ENCODE peak calls at places on chromosomes 12 and 14, in ten cellular contexts. C is tibial nerve, U is HCT116, M is stomach, N is esophagus squamous epithelium, E is breast epithelium, B is right lobe of liver, S is A549, V is heart left ventricle, F is transverse colon. D is an unnamed sample. For H3K4me1, the result is how much of the 10 kb centered on the place peaks cover.

GRCh38 chr14:83556065-83556464 is 1973.9 kb upstream of the FLRT2 start:
- DNase-seq in B (no peak), F (no peak), M (no peak), C (no peak), E (no peak), V (no peak), S (no peak), U (no peak), N (no peak), D (no peak)

GRCh38 chr12:104929926-104930325 is 28.2 kb downstream of the SLC41A2 start:
- DNase-seq in F (no peak), M (no peak), C (no peak), V (no peak), U (no peak), E (no peak), N (no peak), S (no peak), B (no peak), D (no peak)

GRCh38 chr14:99254391-99255009 is 17.5 kb downstream of the BCL11B start:
- DNase-seq in B (no peak), F (no peak), M (no peak), S (no peak), V (no peak), U (no peak), N (no peak), C (no peak), E (no peak), D (no peak)

GRCh38 chr12:132133952-132134652 is 10.0 kb downstream of the DDX51 start:
- DNase-seq in M (no peak), N (no peak), S (peak), U (no peak), C (no peak), F (no peak), E (no peak), B (peak), V (no peak), D (no peak)

GRCh38 chr12:69648476-69648875 is 37.8 kb upstream of the LRRC10 start:
- DNase-seq in S (peak), E (no peak), C (no peak), N (no peak), U (no peak), M (no peak), B (no peak), F (no peak), V (no peak), D (no peak)

GRCh38 chr14:54840798-54841197 is 61.8 kb downstream of the GCH1 start:
- DNase-seq in V (no peak), C (no peak), B (no peak), S (no peak), U (no peak), N (no peak), E (no peak), M (no peak), F (no peak), D (no peak)

GRCh38 chr14:23147676-23148075 is 28.6 kb upstream of the CEBPE start:
- DNase-seq in U (no peak), S (peak), B (no peak), M (peak), N (no peak), V (peak), E (no peak), F (no peak), C (no peak), D (peak)

GRCh38 chr14:20630340-20631022 is 11.0 kb downstream of the OR6S1 start:
- DNase-seq in C (no peak), V (no peak), B (no peak), E (no peak), U (peak), M (no peak), N (no peak), S (peak), F (peak), D (no peak)

GRCh38 chr12:115035536-115036107 is 351.6 kb upstream of the TBX3 start:
- DNase-seq in E (no peak), V (no peak), N (no peak), B (peak), U (no peak), S (no peak), M (no peak), C (no peak), F (no peak), D (peak)

GRCh38 chr12:123497065-123497464 is 36.5 kb downstream of the RILPL1 start:
- DNase-seq in V (no peak), S (no peak), F (no peak), C (no peak), N (no peak), B (no peak), E (no peak), M (no peak), U (no peak), D (no peak)

GRCh38 chr12:70292017-70292776 is 49.0 kb downstream of the CNOT2 start:
- DNase-seq in F (no peak), E (no peak), V (no peak), N (no peak), C (no peak), U (no peak), B (no peak), S (no peak), M (no peak), D (no peak)

GRCh38 chr12:108337235-108338223 is 1.6 kb downstream of the CMKLR1 start:
- DNase-seq in N (no peak), V (no peak), F (no peak), S (peak), B (no peak), M (no peak), U (peak), C (no peak), E (no peak), D (no peak)
- TF ChIP-seq CTCF in N (no peak), V (peak), F (peak), S (peak), B (peak), M (peak), U (peak), C (peak), E (peak), D (no peak)

GRCh38 chr12:108269224-108269623 is 69.9 kb downstream of the CMKLR1 start:
- DNase-seq in E (no peak), U (no peak), V (no peak), M (no peak), C (no peak), N (no peak), F (no peak), B (no peak), S (no peak), D (no peak)

GRCh38 chr12:108268397-108268796 is 70.7 kb downstream of the CMKLR1 start:
- DNase-seq in E (no peak), N (no peak), B (no peak), V (no peak), U (no peak), F (no peak), M (no peak), S (no peak), C (no peak), D (no peak)

GRCh38 chr12:108267449-108267848 is 71.7 kb downstream of the CMKLR1 start:
- DNase-seq in E (no peak), N (no peak), F (no peak), S (no peak), M (no peak), B (no peak), U (no peak), C (no peak), V (no peak), D (no peak)

GRCh38 chr12:108266131-108266530 is 73.0 kb downstream of the CMKLR1 start:
- DNase-seq in S (no peak), C (no peak), U (no peak), V (no peak), M (no peak), E (no peak), F (no peak), B (no peak), N (no peak), D (no peak)

DNA sequence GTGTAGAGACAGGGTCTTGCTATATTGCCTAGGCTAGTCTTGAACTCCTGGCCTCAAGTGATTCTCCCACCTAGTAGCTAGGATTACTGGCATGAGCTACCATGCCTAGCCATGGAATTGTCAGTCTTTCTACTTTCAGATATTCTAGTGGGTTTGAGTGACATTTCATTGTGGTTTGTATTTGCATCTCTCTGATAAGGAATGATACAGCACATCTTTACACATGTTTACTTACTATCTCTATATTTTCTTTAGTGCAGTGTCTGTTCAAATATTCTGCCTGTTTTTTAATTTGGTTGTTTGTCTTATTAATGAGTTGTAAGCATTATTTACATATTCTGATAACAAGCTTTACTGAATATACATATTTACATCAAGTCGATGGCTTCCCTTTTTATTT is 73.6 kb downstream of the CMKLR1 start:
- DNase-seq in B (no peak), M (no peak), E (no peak), F (no peak), V (no peak), C (no peak), U (no peak), N (no peak), S (no peak), D (no peak)
- TF ChIP-seq POLR2A in B (no peak), M (no peak), E (no peak), F (no peak), V (no peak), C (no peak), U (no peak), N (no peak), S (no peak), D (no peak)

GRCh38 chr14:101813833-101814232 is 52.3 kb downstream of the PPP2R5C start:
- DNase-seq in M (no peak), V (no peak), E (no peak), B (no peak), N (no peak), C (no peak), U (no peak), S (no peak), F (no peak), D (no peak)

GRCh38 chr14:101809671-101810514 is 48.4 kb downstream of the PPP2R5C start:
- DNase-seq in C (peak), S (peak), E (peak), V (peak), B (peak), U (peak), N (peak), M (peak), F (peak), D (peak)

GRCh38 chr14:101810897-101811620 is 49.5 kb downstream of the PPP2R5C start:
- DNase-seq in C (no peak), F (no peak), S (no peak), V (no peak), B (no peak), U (no peak), M (no peak), N (no peak), E (no peak), D (no peak)

GRCh38 chr14:101813171-101813759 is 51.8 kb downstream of the PPP2R5C start:
- DNase-seq in B (no peak), U (no peak), C (no peak), N (no peak), E (no peak), V (peak), F (peak), S (no peak), M (no peak), D (no peak)

GRCh38 chr14:101812071-101812470 is 50.6 kb downstream of the PPP2R5C start:
- DNase-seq in S (no peak), F (peak), V (no peak), B (no peak), U (no peak), N (no peak), M (no peak), C (no peak), E (no peak), D (no peak)
- H3K4me1 ChIP-seq in S (half or more), F (half or more), V (half or more), B (under half), U (under half), N (half or more), M (under half), C (under half), E (under half), D (half or more)

DNA sequence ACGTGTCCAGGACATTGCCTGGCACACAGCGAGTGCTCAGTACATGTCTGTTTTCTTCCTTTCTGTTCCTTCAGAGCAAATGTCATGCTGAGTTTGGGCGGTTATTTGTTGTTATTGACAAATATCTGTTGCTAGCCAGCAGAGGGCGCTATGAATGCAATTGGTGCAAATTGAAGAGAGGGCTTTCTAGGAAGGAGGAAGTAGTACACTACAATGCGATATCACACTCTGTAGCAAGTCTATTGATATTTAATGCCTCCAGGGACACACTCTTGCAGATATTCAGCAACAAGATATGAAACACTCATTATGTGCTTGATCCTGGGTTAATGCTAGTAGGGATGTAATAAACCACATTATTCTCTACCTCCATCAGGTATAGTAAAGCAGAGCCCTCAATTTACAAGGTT is 267.3 kb upstream of the SRRM4 start:
- DNase-seq in F (peak), E (no peak), S (peak), N (no peak), M (no peak), C (no peak), B (no peak), V (no peak), U (peak), D (no peak)
- TF ChIP-seq CTCF in F (no peak), E (no peak), S (peak), N (peak), M (no peak), C (peak), B (peak), V (no peak), U (peak), D (no peak)

DNA sequence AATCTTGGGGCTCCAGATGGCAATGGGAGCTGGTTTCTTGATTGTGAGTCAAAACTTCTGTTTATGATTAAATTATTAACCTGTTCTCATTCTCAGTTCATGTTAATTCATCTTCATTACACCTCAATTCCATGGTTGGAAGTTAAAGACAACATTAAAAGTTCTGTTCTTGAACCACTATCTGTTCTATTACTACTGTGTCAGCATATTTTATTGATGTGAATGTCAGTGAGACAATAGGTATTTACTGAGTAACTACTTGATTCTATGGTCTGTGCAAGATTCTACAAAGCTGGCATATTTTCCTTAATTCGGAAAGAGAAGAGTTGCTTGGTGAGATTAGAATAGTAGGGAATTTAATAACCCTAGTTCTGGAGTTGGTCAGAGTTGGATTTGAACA is 113.0 kb downstream of the TSHR start:
- DNase-seq in V (no peak), B (no peak), E (no peak), M (no peak), S (no peak), U (no peak), C (no peak), N (no peak), F (no peak), D (no peak)
- TF ChIP-seq POLR2A in V (no peak), B (no peak), E (no peak), M (no peak), S (no peak), U (no peak), C (no peak), N (no peak), F (no peak), D (no peak)

GRCh38 chr12:51395283-51396230 is 4.4 kb upstream of the GALNT6 start:
- DNase-seq in B (no peak), V (no peak), S (no peak), N (no peak), C (no peak), U (no peak), E (no peak), M (no peak), F (no peak), D (no peak)

GRCh38 chr12:51391047-51391837 is at the start of gene GALNT6:
- DNase-seq in N (no peak), S (no peak), B (peak), U (no peak), V (no peak), C (no peak), M (peak), E (no peak), F (peak), D (no peak)

GRCh38 chr12:51390457-51391046 is 654 bp downstream of the GALNT6 start:
- DNase-seq in S (no peak), E (no peak), F (no peak), U (no peak), V (no peak), M (no peak), B (no peak), C (no peak), N (no peak), D (no peak)

GRCh38 chr12:51393676-51394545 is 2.7 kb upstream of the GALNT6 start:
- DNase-seq in E (no peak), C (no peak), F (peak), N (no peak), B (no peak), M (no peak), S (no peak), V (peak), U (no peak), D (no peak)

DNA sequence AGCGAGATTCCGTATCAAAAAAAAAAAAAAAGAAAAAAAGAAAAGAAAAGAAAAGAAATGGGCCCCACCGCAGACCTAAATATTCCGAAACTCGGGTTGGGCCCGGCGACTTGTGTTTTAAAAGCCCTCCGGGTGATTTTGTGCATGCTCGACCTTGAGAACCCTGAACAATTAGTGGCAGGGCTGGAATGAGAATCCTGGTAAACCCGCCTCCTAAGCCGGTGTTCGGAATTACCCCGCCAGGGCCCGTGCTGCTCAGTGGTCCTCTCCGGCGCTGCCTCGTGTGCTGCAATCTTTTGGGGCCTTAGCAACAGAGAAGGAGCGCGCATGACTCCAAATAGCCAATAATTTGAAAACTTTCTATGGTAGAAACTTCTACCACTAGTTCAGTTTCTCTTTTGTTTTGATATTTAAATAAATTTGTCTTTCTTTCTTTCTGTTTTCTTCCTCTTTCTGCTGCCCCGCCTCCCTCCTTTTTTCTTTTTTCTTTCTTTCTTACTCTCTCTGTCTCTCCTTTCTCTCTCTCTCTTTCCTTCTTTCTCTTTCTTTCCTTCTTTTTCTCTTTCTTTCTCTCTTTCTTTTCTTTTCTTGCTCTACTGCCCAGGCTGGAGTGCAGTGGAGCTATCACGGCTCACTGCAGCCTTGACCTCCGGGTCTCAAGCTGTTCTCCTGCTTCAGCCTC is 1.5 kb upstream of the GALNT6 start:
- DNase-seq in V (no peak), B (no peak), S (no peak), U (no peak), M (no peak), F (peak), N (no peak), C (no peak), E (no peak), D (no peak)
- H3K4me1 ChIP-seq in V (under half), B (under half), S (under half), U (under half), M (under half), F (under half), N (half or more), C (under half), E (under half), D (under half)

GRCh38 chr12:49554266-49554665 is 13.7 kb downstream of the MCRS1 start:
- DNase-seq in C (no peak), U (no peak), F (no peak), M (no peak), S (no peak), E (no peak), N (no peak), V (no peak), B (no peak), D (no peak)

GRCh38 chr12:49552425-49552824 is 13.6 kb downstream of the KCNH3 start:
- DNase-seq in E (no peak), N (no peak), B (no peak), S (no peak), C (no peak), F (no peak), M (no peak), U (no peak), V (no peak), D (no peak)

GRCh38 chr12:49552899-49553298 is 14.1 kb downstream of the KCNH3 start:
- DNase-seq in F (no peak), U (no peak), V (no peak), S (no peak), N (no peak), B (no peak), M (no peak), E (no peak), C (no peak), D (no peak)

GRCh38 chr12:49552014-49552413 is 13.2 kb downstream of the KCNH3 start:
- DNase-seq in V (peak), F (no peak), S (no peak), E (peak), B (peak), M (no peak), C (no peak), N (no peak), U (no peak), D (peak)

DNA sequence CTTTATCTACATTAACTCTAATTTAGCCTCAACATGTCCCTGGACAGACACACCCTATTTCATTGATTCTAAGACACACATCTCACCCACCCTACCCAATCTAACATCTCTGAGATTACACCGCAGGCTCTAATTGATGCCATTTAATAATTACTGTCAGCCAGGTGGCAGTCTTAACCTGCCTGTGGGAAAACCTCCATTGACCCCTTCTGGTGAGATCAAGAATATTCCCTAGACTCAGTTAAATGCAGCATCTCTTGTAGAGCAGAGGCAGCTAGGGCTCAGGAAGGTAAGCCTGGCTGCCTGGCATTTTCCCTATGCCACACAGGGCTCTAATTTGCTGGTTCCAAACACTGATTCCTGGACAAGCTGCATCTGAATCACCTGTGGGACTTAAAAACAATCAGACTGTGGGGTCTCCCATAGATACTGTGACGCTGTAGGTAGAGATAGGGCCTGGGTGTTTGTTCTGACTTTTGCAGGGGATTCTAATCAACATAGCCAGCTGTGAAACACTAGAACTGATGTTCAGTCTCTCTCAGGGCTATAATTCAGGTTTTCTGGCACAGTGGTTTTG is 14.3 kb downstream of the MCRS1 start:
- DNase-seq in E (no peak), M (no peak), C (no peak), F (no peak), B (no peak), S (peak), V (no peak), U (peak), N (no peak), D (no peak)
- TF ChIP-seq CTCF in E (peak), M (peak), C (no peak), F (peak), B (peak), S (peak), V (peak), U (peak), N (peak), D (no peak)

DNA sequence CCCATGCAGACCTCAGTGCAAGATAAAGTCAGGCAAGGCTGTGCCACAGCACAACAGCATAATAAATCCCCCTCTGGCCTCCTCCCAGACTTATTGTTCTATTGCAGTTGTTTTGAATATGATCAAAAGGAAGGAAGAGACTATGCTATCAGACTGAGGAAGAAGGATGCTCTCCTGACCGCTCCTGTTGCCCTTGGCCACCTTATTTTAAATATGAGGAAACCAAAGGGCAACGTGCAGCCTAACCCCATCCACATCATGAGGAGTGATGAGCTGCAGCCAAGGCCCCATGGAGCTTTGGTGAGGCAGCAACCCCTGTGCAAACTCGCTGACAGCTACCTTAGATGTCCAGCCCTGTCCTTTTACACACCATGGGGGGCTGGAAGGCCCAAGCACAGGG is 291.7 kb downstream of the ZFP36L1 start:
- DNase-seq in C (no peak), V (no peak), B (no peak), N (no peak), E (no peak), F (no peak), U (no peak), S (no peak), M (no peak), D (no peak)
- TF ChIP-seq POLR2A in C (no peak), V (no peak), B (no peak), N (no peak), E (no peak), F (no peak), U (no peak), S (no peak), M (no peak), D (no peak)

D was measured in gastrocnemius medialis.